ENCODE peak calls at places on chromosomes 6 and 20, in five cellular contexts. Y is cardiac muscle cell, Z is HL-60, S is lower leg skin, X is breast epithelium. M is an unnamed sample.

GRCh38 chr20:50450961-50451752 is 59.0 kb upstream of the PTPN1 start:
- DNase-seq in Z (peak), X (no peak), S (peak), Y (peak), M (no peak)

GRCh38 chr6:155524249-155524651 is 68.6 kb upstream of the NOX3 start:
- DNase-seq in X (no peak), S (no peak), Z (no peak), Y (no peak), M (no peak)

GRCh38 chr6:3838992-3839867 is 9.9 kb upstream of the FAM50B start:
- DNase-seq in Z (no peak), Y (no peak), S (no peak), X (no peak), M (no peak)

GRCh38 chr6:11258260-11259237 is 26.1 kb upstream of the NEDD9 start:
- DNase-seq in Y (no peak), X (no peak), Z (no peak), S (no peak), M (no peak)

GRCh38 chr6:128569737-128570438 is 49.5 kb upstream of the PTPRK start:
- DNase-seq in Z (no peak), Y (no peak), X (no peak), S (no peak), M (peak)

GRCh38 chr6:131602913-131603312 is 25.1 kb downstream of the MED23 start:
- DNase-seq in Y (no peak), X (no peak), Z (no peak), S (no peak), M (peak)

GRCh38 chr6:43468240-43468639 is 9.1 kb upstream of the TJAP1 start:
- DNase-seq in Y (no peak), S (no peak), Z (no peak), X (no peak), M (no peak)

GRCh38 chr20:37727247-37727956 is 33.6 kb downstream of the CTNNBL1 start:
- DNase-seq in S (no peak), Z (no peak), X (no peak), Y (peak), M (no peak)

GRCh38 chr6:157864185-157864761 is 41.2 kb downstream of the SNX9 start:
- DNase-seq in S (no peak), Z (no peak), X (no peak), Y (no peak), M (no peak)

GRCh38 chr6:101400341-101400740 is 6.8 kb downstream of the GRIK2 start:
- DNase-seq in Z (no peak), X (no peak), Y (no peak), S (no peak), M (no peak)

GRCh38 chr6:130933712-130934200 is 106.5 kb downstream of the SMLR1 start:
- DNase-seq in Y (peak), X (no peak), Z (no peak), S (peak), M (peak)

GRCh38 chr6:37565267-37566208 is 65.8 kb upstream of the CCDC167 start:
- DNase-seq in S (no peak), Y (peak), X (no peak), Z (no peak), M (no peak)

GRCh38 chr6:132764370-132764769 is 6.7 kb upstream of the VNN2 start:
- DNase-seq in X (no peak), Z (no peak), Y (peak), S (peak), M (peak)

GRCh38 chr6:69775941-69776340 is 20.9 kb downstream of the LMBRD1 start:
- DNase-seq in Y (no peak), S (no peak), X (no peak), Z (no peak), M (no peak)

GRCh38 chr6:44061375-44062104 is 65.7 kb downstream of the MRPL14 start:
- DNase-seq in X (no peak), Z (no peak), Y (no peak), S (no peak), M (peak)

GRCh38 chr6:31400467-31401289 is 2.7 kb upstream of the MICA start:
- DNase-seq in Z (peak), Y (peak), X (peak), S (peak), M (peak)

GRCh38 chr6:166308769-166309589 is 787 bp upstream of the PRR18 start:
- DNase-seq in S (no peak), Y (no peak), Z (no peak), X (no peak), M (no peak)

GRCh38 chr6:53201270-53201669 is 52.6 kb upstream of the GCM1 start:
- DNase-seq in Y (no peak), X (no peak), Z (no peak), S (no peak), M (no peak)

GRCh38 chr6:53203483-53203882 is 54.8 kb upstream of the GCM1 start:
- DNase-seq in Z (peak), X (no peak), S (no peak), Y (no peak), M (no peak)

GRCh38 chr6:53197553-53197952 is 48.9 kb upstream of the GCM1 start:
- DNase-seq in Z (no peak), S (no peak), Y (no peak), X (no peak), M (no peak)

GRCh38 chr6:53199156-53199555 is 50.5 kb upstream of the GCM1 start:
- DNase-seq in S (no peak), Y (no peak), Z (peak), X (no peak), M (no peak)

DNA sequence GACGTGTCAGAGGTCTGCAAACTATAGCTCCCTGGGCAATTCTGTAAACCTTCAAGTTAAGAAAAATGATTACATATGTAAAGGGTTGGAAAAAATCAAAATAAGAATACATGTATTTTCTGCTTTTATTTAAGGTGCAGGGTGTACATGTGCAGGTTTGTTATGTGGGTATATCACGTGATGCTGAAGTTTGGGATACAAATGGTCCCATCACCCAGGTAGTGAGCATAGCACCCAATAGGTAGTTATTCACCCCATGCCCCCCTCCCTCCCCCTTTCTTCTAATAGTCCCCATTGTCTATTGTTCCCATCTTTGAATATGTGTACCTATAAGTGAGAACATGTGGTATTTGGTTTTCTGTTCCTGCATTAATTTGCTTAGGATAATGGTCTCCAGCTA is 51.1 kb upstream of the GCM1 start:
- DNase-seq in X (no peak), Y (no peak), Z (no peak), S (no peak), M (no peak)
- H3K4me3 ChIP-seq in X (no peak), Y (no peak), Z (no peak), S (no peak), M (no peak)

GRCh38 chr20:32753731-32754130 is 8.5 kb upstream of the DNMT3B start:
- DNase-seq in S (no peak), Z (no peak), X (no peak), Y (no peak), M (peak)

GRCh38 chr20:32752458-32753250 is 9.4 kb upstream of the COMMD7 start:
- DNase-seq in S (no peak), X (no peak), Y (peak), Z (no peak), M (peak)

GRCh38 chr20:32752021-32752457 is 8.8 kb upstream of the COMMD7 start:
- DNase-seq in Z (no peak), X (no peak), Y (no peak), S (no peak), M (no peak)

GRCh38 chr20:32751309-32752020 is 8.2 kb upstream of the COMMD7 start:
- DNase-seq in Z (no peak), X (no peak), S (no peak), Y (no peak), M (no peak)

DNA sequence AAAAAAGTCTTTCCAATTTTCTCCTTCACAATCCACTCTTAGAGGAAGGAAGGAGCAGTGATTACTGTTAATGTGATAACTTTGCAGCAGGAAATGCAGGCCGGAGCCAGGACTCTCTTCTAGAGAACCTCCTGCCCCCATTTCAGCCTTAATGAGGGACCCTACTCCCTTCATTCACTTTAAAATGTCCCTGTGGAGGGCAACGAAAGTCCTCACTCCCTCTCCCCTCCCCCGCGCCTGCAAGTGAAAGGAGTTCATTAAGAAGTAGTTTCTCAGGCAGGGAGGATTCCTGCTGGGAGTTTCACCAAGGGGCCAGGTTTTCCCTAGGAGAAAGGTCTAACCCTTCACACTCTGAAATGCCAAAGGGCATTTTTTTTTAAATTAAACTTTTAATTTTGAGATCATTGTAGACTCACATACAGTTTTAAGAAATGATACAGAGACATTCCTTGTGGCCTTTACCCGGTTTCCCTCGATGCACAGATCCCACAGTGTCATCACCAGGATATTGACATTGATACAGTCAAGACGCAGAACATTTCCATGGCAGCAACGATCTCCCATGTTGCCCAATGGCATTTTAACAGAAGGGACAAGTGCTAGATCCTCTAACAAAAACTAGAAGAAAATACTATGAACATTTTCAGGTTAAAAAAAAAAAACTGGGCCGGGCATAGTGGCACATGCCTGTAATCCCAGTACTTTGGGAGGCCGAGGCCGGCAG is 6.8 kb upstream of the COMMD7 start:
- DNase-seq in X (no peak), Z (no peak), S (no peak), Y (peak), M (no peak)
- H3K4me3 ChIP-seq in X (no peak), Z (no peak), S (no peak), Y (no peak), M (no peak)

DNA sequence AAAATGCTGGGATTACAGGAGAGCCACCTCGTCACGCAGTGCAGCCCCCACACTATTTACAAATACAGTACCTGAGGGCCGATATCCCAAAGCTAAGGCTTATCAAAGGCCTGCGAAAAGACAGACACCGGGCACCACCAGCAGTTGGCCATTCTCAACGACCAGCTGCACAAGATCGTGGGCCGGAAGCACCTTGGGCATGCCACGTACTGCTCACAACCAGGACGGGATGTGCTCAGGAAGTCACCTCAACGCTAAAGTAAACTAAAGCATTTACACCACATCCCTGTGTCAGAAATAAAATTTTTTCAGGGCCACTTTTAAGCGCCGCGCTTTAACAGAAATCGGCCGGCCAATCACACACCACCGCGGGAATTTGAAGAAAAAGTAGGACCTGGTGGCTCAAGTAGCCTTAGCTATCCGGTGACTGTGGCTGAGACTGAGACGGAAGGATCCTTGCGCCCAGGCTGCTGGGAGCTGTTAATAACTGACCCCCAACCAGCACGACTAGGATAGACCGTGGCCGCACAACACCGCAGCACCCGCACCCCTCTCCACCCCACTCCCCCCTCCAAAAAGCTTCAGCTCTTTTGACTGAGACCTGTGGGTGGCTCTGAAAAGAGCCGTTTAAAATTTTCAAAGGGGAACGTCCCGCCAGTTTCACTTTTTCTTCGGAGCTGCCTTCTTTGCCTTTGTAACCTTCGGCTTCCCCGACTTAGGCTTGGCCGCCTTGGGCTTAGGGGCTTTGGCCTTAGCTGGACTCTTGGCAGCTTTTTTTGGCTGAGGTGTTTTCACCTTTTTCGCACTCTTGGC is 131.2 kb upstream of the BTN3A2 start:
- DNase-seq in X (peak), Y (peak), Z (no peak), S (no peak), M (peak)
- H3K4me3 ChIP-seq in X (peak), Y (peak), Z (peak), S (peak), M (peak)

DNA sequence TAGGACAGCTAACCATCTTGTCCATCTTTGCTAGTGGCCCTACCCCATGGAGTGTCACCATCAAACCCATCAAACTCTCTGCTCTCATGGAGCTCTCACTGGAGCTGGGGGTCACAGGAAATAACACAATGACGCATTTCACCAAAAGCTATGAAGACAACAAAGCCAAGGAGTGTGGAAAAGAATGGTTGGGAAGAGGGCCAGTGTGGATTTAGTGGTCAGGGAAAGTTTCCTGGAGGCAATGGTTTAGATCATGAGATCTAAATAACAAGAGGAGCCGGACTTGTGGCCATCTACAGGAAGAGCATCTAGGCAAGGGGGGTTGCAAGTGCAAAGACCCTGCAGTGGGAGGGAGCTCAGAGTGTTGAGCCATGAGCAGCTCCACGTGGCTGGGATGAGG is 189.5 kb downstream of the BMP7 start:
- DNase-seq in X (no peak), Y (no peak), S (no peak), Z (no peak), M (no peak)
- H3K4me3 ChIP-seq in X (no peak), Y (no peak), S (no peak), Z (no peak), M (no peak)

GRCh38 chr20:61924858-61925554 is 140.7 kb downstream of the TAF4 start:
- DNase-seq in X (no peak), Y (no peak), Z (no peak), S (no peak), M (no peak)

GRCh38 chr20:61923371-61924166 is 142.1 kb downstream of the TAF4 start:
- DNase-seq in Y (no peak), Z (no peak), S (no peak), X (no peak), M (no peak)

GRCh38 chr20:61925555-61926252 is 140.0 kb downstream of the TAF4 start:
- DNase-seq in S (no peak), Y (no peak), Z (no peak), X (no peak), M (peak)

GRCh38 chr20:61922936-61923335 is 142.7 kb downstream of the TAF4 start:
- DNase-seq in Z (no peak), Y (no peak), X (no peak), S (no peak), M (no peak)

GRCh38 chr20:61924211-61924857 is 141.3 kb downstream of the TAF4 start:
- DNase-seq in S (no peak), X (no peak), Z (no peak), Y (no peak), M (no peak)
- H3K4me3 ChIP-seq in S (no peak), X (no peak), Z (no peak), Y (no peak), M (no peak)

GRCh38 chr6:51025082-51025777 is 206.6 kb downstream of the TFAP2B start:
- DNase-seq in Y (no peak), Z (no peak), X (no peak), S (no peak), M (peak)
- H3K4me3 ChIP-seq in Y (no peak), Z (no peak), X (no peak), S (no peak), M (no peak)

GRCh38 chr6:116877743-116878142 is 701 bp downstream of the RFX6 start:
- DNase-seq in X (no peak), S (no peak), Y (no peak), Z (no peak), M (no peak)
- H3K4me3 ChIP-seq in X (peak), S (no peak), Y (peak), Z (no peak), M (no peak)

GRCh38 chr6:118551063-118551672 is 3.1 kb downstream of the PLN start:
- DNase-seq in X (no peak), Z (no peak), S (no peak), Y (peak), M (no peak)

GRCh38 chr6:118544105-118544504 is 4.0 kb upstream of the PLN start:
- DNase-seq in S (no peak), Z (no peak), X (no peak), Y (no peak), M (no peak)

GRCh38 chr6:118548136-118548535 is at the start of gene PLN:
- DNase-seq in Y (peak), Z (no peak), X (no peak), S (no peak), M (no peak)

GRCh38 chr6:118542184-118542952 is 5.7 kb upstream of the PLN start:
- DNase-seq in Z (no peak), S (no peak), Y (no peak), X (no peak), M (peak)

GRCh38 chr6:118546164-118546929 is 1.7 kb upstream of the PLN start:
- DNase-seq in X (no peak), Y (no peak), S (no peak), Z (no peak), M (no peak)
- H3K4me3 ChIP-seq in X (no peak), Y (no peak), S (no peak), Z (no peak), M (no peak)

GRCh38 chr20:18225652-18226051 is 62.7 kb upstream of the ZNF133 start:
- DNase-seq in S (no peak), Z (no peak), X (no peak), Y (no peak), M (peak)
- H3K4me3 ChIP-seq in S (no peak), Z (no peak), X (no peak), Y (no peak), M (no peak)